ENCODE peak calls at places on chromosomes 5 and 9, in four cellular contexts. Z, E, O and I are unnamed samples.

GRCh38 chr9:69900406-69900805 is 79.8 kb downstream of the CFAP95 start:
- DNase-seq in Z (no peak), E (no peak), O (no peak), I (no peak)

GRCh38 chr5:131976414-131977211 is 31.1 kb upstream of the MEIKIN start:
- DNase-seq in Z (no peak), E (no peak), O (no peak), I (no peak)

GRCh38 chr9:111648066-111648465 is 13.3 kb upstream of the GNG10 start:
- DNase-seq in Z (no peak), E (no peak), O (no peak), I (no peak)

GRCh38 chr9:4842734-4843133 is 50.0 kb downstream of the RCL1 start:
- DNase-seq in Z (no peak), E (no peak), O (no peak), I (no peak)

GRCh38 chr5:143652104-143652700 is 159.8 kb upstream of the HMHB1 start:
- DNase-seq in Z (no peak), E (no peak), O (no peak), I (no peak)

GRCh38 chr5:27571681-27572080 is 533.3 kb upstream of the CDH9 start:
- DNase-seq in Z (no peak), E (no peak), O (no peak), I (no peak)

GRCh38 chr5:149363936-149364335 is 6.1 kb downstream of the PCYOX1L start:
- DNase-seq in Z (no peak), E (no peak), O (no peak), I (no peak)

GRCh38 chr5:78509884-78510769 is 138.4 kb downstream of the LHFPL2 start:
- DNase-seq in Z (peak; percentile 61), E (peak; percentile 76), O (peak; percentile 70), I (peak; percentile 60)

GRCh38 chr9:36399980-36400331 is at the start of gene RNF38:
- DNase-seq in Z (no peak), E (no peak), O (no peak), I (no peak)

GRCh38 chr5:80141147-80141671 is 106.1 kb downstream of the THBS4 start:
- DNase-seq in Z (peak; percentile 56), E (peak; percentile 91), O (peak; percentile 85), I (no peak)

GRCh38 chr9:114911167-114911821 is 19.1 kb downstream of the TNFSF8 start:
- DNase-seq in Z (peak; percentile 68), E (peak; percentile 37), O (no peak), I (peak; percentile 32)

GRCh38 chr9:2939368-2939767 is 95.5 kb upstream of the PUM3 start:
- DNase-seq in Z (no peak), E (no peak), O (no peak), I (no peak)

GRCh38 chr9:129761901-129762359 is 9.1 kb upstream of the PTGES start:
- DNase-seq in Z (no peak), E (no peak), O (no peak), I (peak; percentile 44)

GRCh38 chr5:165143727-165144210 is 1638.3 kb downstream of the MAT2B start:
- DNase-seq in Z (peak; percentile 4), E (peak; percentile 77), O (no peak), I (no peak)

GRCh38 chr5:168941901-168942300 is 359.0 kb downstream of the SLIT3 start:
- DNase-seq in Z (no peak), E (peak; percentile 10), O (no peak), I (no peak)

GRCh38 chr5:152884006-152884405 is 478.9 kb upstream of the NMUR2 start:
- DNase-seq in Z (no peak), E (no peak), O (no peak), I (no peak)

GRCh38 chr5:179486596-179487051 is 63.7 kb upstream of the RUFY1 start:
- DNase-seq in Z (peak; percentile 25), E (no peak), O (no peak), I (no peak)

GRCh38 chr5:132821791-132822190 is 8.7 kb downstream of the SHROOM1 start:
- DNase-seq in Z (peak; percentile 47), E (no peak), O (no peak), I (no peak)

GRCh38 chr5:93607367-93608258 is 24.6 kb downstream of the NR2F1 start:
- DNase-seq in Z (peak; percentile 65), E (peak; percentile 47), O (no peak), I (peak; percentile 44)

GRCh38 chr9:18824095-18824666 is 208.8 kb downstream of the SAXO1 start:
- DNase-seq in Z (peak; percentile 49), E (no peak), O (no peak), I (no peak)

GRCh38 chr5:74251106-74252032 is 389.2 kb downstream of the ENC1 start:
- DNase-seq in Z (peak; percentile 84), E (peak; percentile 96), O (peak; percentile 46), I (peak; percentile 24)

GRCh38 chr9:18138676-18139075 is 335.3 kb upstream of the ADAMTSL1 start:
- DNase-seq in Z (peak; percentile 26), E (no peak), O (no peak), I (no peak)

GRCh38 chr5:180201051-180201987 is 7.7 kb downstream of the RASGEF1C start:
- DNase-seq in Z (peak; percentile 44), E (peak; percentile 79), O (no peak), I (no peak)

GRCh38 chr5:76114192-76114795 is 31.1 kb downstream of the SV2C start:
- DNase-seq in Z (no peak), E (peak; percentile 31), O (no peak), I (no peak)

GRCh38 chr5:57171818-57172465 is 1.9 kb upstream of the GPBP1 start:
- DNase-seq in Z (peak; percentile 60), E (no peak), O (no peak), I (peak; percentile 71)

GRCh38 chr9:130837002-130837511 is 2.0 kb downstream of the ABL1 start:
- DNase-seq in Z (no peak), E (no peak), O (no peak), I (no peak)

GRCh38 chr9:19812194-19812593 is 23.4 kb upstream of the SLC24A2 start:
- DNase-seq in Z (no peak), E (no peak), O (no peak), I (no peak)

GRCh38 chr5:106640511-106640910 is 1030.2 kb downstream of the EFNA5 start:
- DNase-seq in Z (no peak), E (no peak), O (no peak), I (no peak)

GRCh38 chr9:81411961-81412360 is 277.4 kb downstream of the TLE1 start:
- DNase-seq in Z (no peak), E (no peak), O (no peak), I (no peak)

GRCh38 chr9:14389622-14390021 is 75.7 kb upstream of the NFIB start:
- DNase-seq in Z (no peak), E (no peak), O (no peak), I (no peak)

GRCh38 chr5:180776376-180776775 is 26.2 kb downstream of the MGAT1 start:
- DNase-seq in Z (no peak), E (no peak), O (no peak), I (no peak)

GRCh38 chr5:157823655-157824054 is 35.3 kb downstream of the CLINT1 start:
- DNase-seq in Z (no peak), E (no peak), O (no peak), I (no peak)

GRCh38 chr5:157828031-157828948 is 30.7 kb downstream of the CLINT1 start:
- DNase-seq in Z (no peak), E (no peak), O (no peak), I (no peak)

GRCh38 chr5:157827429-157827828 is 31.5 kb downstream of the CLINT1 start:
- DNase-seq in Z (no peak), E (no peak), O (no peak), I (no peak)

GRCh38 chr5:157828949-157829639 is 29.9 kb downstream of the CLINT1 start:
- DNase-seq in Z (no peak), E (peak; percentile 20), O (no peak), I (no peak)
- TF ChIP-seq CTCF in Z (peak; percentile 10), E (peak; percentile 33), O (peak; percentile 15), I (peak; percentile 45)

GRCh38 chr5:156942064-156942463 is 21.0 kb downstream of the TIMD4 start:
- DNase-seq in Z (no peak), E (no peak), O (no peak), I (peak; percentile 11)

GRCh38 chr5:156934450-156935211 is 28.4 kb downstream of the TIMD4 start:
- DNase-seq in Z (peak; percentile 38), E (peak; percentile 28), O (no peak), I (peak; percentile 52)

DNA sequence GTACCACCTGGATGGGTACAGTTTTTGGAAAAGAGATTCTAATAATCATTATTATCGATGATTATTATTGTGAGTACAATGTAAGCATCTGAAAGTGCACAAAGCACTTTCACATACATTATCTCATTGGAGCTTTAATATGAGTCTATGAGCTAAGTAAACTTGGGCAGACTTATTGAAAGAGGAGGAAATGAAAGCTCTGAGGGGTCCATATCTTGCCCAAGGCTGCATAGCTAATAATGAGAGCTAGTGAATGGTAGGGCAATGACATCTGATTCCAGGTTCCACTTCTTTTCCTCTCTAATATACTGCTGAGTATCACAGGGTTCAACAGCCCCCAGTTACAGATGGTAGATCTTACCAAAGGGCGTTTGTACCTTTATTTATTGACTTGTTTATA is 26.1 kb downstream of the TIMD4 start:
- DNase-seq in Z (no peak), E (no peak), O (no peak), I (no peak)
- TF ChIP-seq CTCF in Z (no peak), E (no peak), O (no peak), I (no peak)

GRCh38 chr5:2272039-2272438 is 389.3 kb upstream of the IRX4 start:
- DNase-seq in Z (no peak), E (no peak), O (no peak), I (no peak)
- TF ChIP-seq CTCF in Z (no peak), E (no peak), O (no peak), I (no peak)

DNA sequence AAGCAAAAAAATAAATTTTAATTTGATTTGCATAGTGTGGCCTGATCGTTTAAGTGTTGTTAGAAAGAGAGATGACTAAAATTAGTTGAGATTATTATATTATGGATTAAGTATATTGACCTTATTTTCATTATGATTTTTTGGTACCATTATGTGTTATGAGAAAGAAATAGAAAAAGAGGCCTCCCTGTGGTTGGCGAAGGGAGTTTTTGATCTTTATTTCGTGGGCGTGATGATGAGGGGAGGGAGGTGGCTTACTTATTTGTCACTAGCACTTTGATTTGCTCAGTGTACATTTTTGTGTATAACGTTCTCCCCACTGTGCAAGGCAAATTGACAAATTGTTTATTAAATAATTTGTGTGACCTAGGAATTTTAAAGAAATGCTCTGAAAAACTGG is 2.8 kb downstream of the DAPK1 start:
- DNase-seq in Z (no peak), E (no peak), O (no peak), I (peak; percentile 18)
- TF ChIP-seq CTCF in Z (no peak), E (no peak), O (no peak), I (no peak)

GRCh38 chr9:94796687-94797086 is 70.2 kb downstream of the AOPEP start:
- DNase-seq in Z (no peak), E (no peak), O (no peak), I (no peak)
- TF ChIP-seq CTCF in Z (no peak), E (no peak), O (no peak), I (no peak)